ENCODE peak calls at places on chromosomes 11 and 22, in six cellular contexts. E is neural progenitor cell, L is PC-3, X is GM23338, A is HCT116, S is MM.1S. I is an unnamed sample.
A peak's percentile ranks its signal among the peaks of the same experiment; 100 is the strongest.

GRCh38 chr22:45770506-45770905 is 98.9 kb downstream of the ATXN10 start:
- DNase-seq in E (no peak), L (no peak), X (no peak), A (no peak), S (no peak), I (no peak)

GRCh38 chr11:9990221-9990973 is 303.6 kb downstream of the SBF2 start:
- DNase-seq in E (no peak), L (peak; percentile 71), X (peak; percentile 12), A (no peak), S (no peak), I (no peak)

GRCh38 chr11:83818349-83818748 is 532.2 kb upstream of the CCDC90B start:
- DNase-seq in E (no peak), L (peak; percentile 75), X (no peak), A (no peak), S (no peak), I (no peak)

GRCh38 chr11:65305501-65306268 is 9.0 kb upstream of the CDC42EP2 start:
- DNase-seq in E (no peak), L (no peak), X (no peak), A (no peak), S (no peak), I (peak; percentile 82)

GRCh38 chr22:37690901-37691504 is 4.9 kb downstream of the NOL12 start:
- DNase-seq in E (no peak), L (peak; percentile 14), X (no peak), A (no peak), S (no peak), I (no peak)

GRCh38 chr11:63212742-63213141 is 30.7 kb downstream of the SLC22A25 start:
- DNase-seq in E (peak; percentile 51), L (peak; percentile 70), X (peak; percentile 63), A (peak; percentile 10), S (peak; percentile 49), I (peak; percentile 26)

GRCh38 chr22:21766933-21767462 is 31.4 kb upstream of the YPEL1 start:
- DNase-seq in E (no peak), L (no peak), X (no peak), A (no peak), S (no peak), I (no peak)

GRCh38 chr22:47624277-47625012 is 862.0 kb downstream of the TBC1D22A start:
- DNase-seq in E (no peak), L (no peak), X (no peak), A (no peak), S (no peak), I (no peak)

GRCh38 chr11:65851083-65851579 is 6.8 kb downstream of the CFL1 start:
- DNase-seq in E (peak; percentile 45), L (peak; percentile 69), X (peak; percentile 90), A (no peak), S (no peak), I (peak; percentile 16)

GRCh38 chr11:34809191-34810106 is 106.7 kb downstream of the APIP start:
- DNase-seq in E (no peak), L (peak; percentile 88), X (no peak), A (no peak), S (peak; percentile 25), I (peak; percentile 26)
- TF ChIP-seq CTCF in E (no peak), L (no peak), X (no peak), A (no peak), S (no peak), I (no peak)

GRCh38 chr22:17366329-17366728 is 2.9 kb upstream of the CECR2 start:
- DNase-seq in E (no peak), L (no peak), X (no peak), A (no peak), S (no peak), I (no peak)

GRCh38 chr22:17366830-17367229 is 2.4 kb upstream of the CECR2 start:
- DNase-seq in E (peak; percentile 84), L (no peak), X (peak; percentile 87), A (peak; percentile 18), S (no peak), I (peak; percentile 72)

GRCh38 chr22:17369553-17370035 is 334 bp downstream of the CECR2 start:
- DNase-seq in E (peak; percentile 88), L (no peak), X (peak; percentile 71), A (no peak), S (peak; percentile 41), I (peak; percentile 75)

GRCh38 chr22:17368727-17369552 is at the start of gene CECR2:
- DNase-seq in E (peak; percentile 95), L (no peak), X (peak; percentile 85), A (peak; percentile 34), S (peak; percentile 42), I (peak; percentile 78)

GRCh38 chr22:17368144-17368726 is 1.0 kb upstream of the CECR2 start:
- DNase-seq in E (no peak), L (no peak), X (peak; percentile 94), A (no peak), S (no peak), I (no peak)
- TF ChIP-seq EZH2 in E (no peak), L (no peak), X (no peak), A (no peak), S (no peak), I (no peak)

GRCh38 chr11:130042093-130042591 is 27.6 kb upstream of the APLP2 start:
- DNase-seq in E (no peak), L (peak; percentile 97), X (no peak), A (no peak), S (no peak), I (no peak)
- TF ChIP-seq EZH2phosphoT487 in E (no peak), L (no peak), X (no peak), A (no peak), S (no peak), I (no peak)

GRCh38 chr11:2148253-2149000 is 9.2 kb upstream of the IGF2 start:
- DNase-seq in E (no peak), L (no peak), X (no peak), A (no peak), S (no peak), I (no peak)

GRCh38 chr11:2149471-2150205 is 10.4 kb upstream of the IGF2 start:
- DNase-seq in E (peak; percentile 51), L (no peak), X (no peak), A (no peak), S (no peak), I (no peak)

GRCh38 chr11:2147391-2147790 is 8.2 kb upstream of the IGF2 start:
- DNase-seq in E (no peak), L (no peak), X (no peak), A (no peak), S (no peak), I (no peak)

GRCh38 chr11:2151500-2152257 is 9.3 kb downstream of the INS start:
- DNase-seq in E (peak; percentile 94), L (peak; percentile 85), X (peak; percentile 92), A (peak; percentile 75), S (peak; percentile 79), I (peak; percentile 94)

GRCh38 chr11:2150206-2150847 is 10.7 kb downstream of the INS start:
- DNase-seq in E (peak; percentile 86), L (peak; percentile 65), X (peak; percentile 82), A (peak; percentile 62), S (no peak), I (peak; percentile 68)
- TF ChIP-seq CTCF in E (peak; percentile 86), L (peak; percentile 89), X (peak; percentile 87), A (peak; percentile 93), S (no peak), I (peak; percentile 91)

GRCh38 chr11:69637956-69638871 is 2.7 kb upstream of the CCND1 start:
- DNase-seq in E (peak; percentile 88), L (peak; percentile 74), X (peak; percentile 98), A (peak; percentile 80), S (no peak), I (peak; percentile 83)
- TF ChIP-seq EZH2 in E (no peak), L (no peak), X (no peak), A (no peak), S (peak; percentile 70), I (no peak)

I was measured in hepatocyte.